ENCODE peak calls at places on chromosomes 3 and 15, in four cellular contexts. One of them, this sample, is unnamed.

GRCh38 chr3:31968927-31969418 is 12.1 kb downstream of the OSBPL10 start:
- DNase-seq in K562: no peak
- DNase-seq in IMR-90: peak; percentile 93
- DNase-seq in GM12878: no peak
- DNase-seq in this sample: no peak

GRCh38 chr3:13537926-13538325 is 11.0 kb upstream of the FBLN2 start:
- DNase-seq in GM12878: no peak
- DNase-seq in K562: peak; percentile 48
- DNase-seq in IMR-90: peak; percentile 91
- DNase-seq in this sample: no peak

GRCh38 chr15:63818191-63818590 is 15.6 kb downstream of the HERC1 start:
- DNase-seq in IMR-90: peak; percentile 22
- DNase-seq in K562: peak; percentile 77
- DNase-seq in GM12878: no peak
- DNase-seq in this sample: no peak

GRCh38 chr3:107740992-107741896 is 218.5 kb downstream of the BBX start:
- DNase-seq in GM12878: no peak
- DNase-seq in IMR-90: peak; percentile 45
- DNase-seq in K562: no peak
- DNase-seq in this sample: no peak

GRCh38 chr3:12405432-12406272 is 78.6 kb upstream of the TSEN2 start:
- DNase-seq in GM12878: no peak
- DNase-seq in IMR-90: peak; percentile 97
- DNase-seq in K562: peak; percentile 72
- DNase-seq in this sample: no peak

GRCh38 chr15:66940368-66940767 is 125.0 kb upstream of the SMAD3 start:
- DNase-seq in IMR-90: peak; percentile 62
- DNase-seq in K562: no peak
- DNase-seq in GM12878: peak; percentile 76
- DNase-seq in this sample: no peak

GRCh38 chr3:69776926-69777581 is 37.8 kb downstream of the MITF start:
- DNase-seq in K562: no peak
- DNase-seq in IMR-90: no peak
- DNase-seq in GM12878: no peak
- DNase-seq in this sample: no peak

GRCh38 chr3:43317461-43318316 is 31.3 kb downstream of the SNRK start:
- DNase-seq in K562: no peak
- DNase-seq in IMR-90: no peak
- DNase-seq in GM12878: no peak
- DNase-seq in this sample: no peak

GRCh38 chr3:186988806-186989205 is 58.5 kb downstream of the ST6GAL1 start:
- DNase-seq in GM12878: no peak
- DNase-seq in IMR-90: no peak
- DNase-seq in K562: no peak
- DNase-seq in this sample: no peak

GRCh38 chr3:101414121-101414520 is 93.7 kb upstream of the IMPG2 start:
- DNase-seq in K562: no peak
- DNase-seq in IMR-90: no peak
- DNase-seq in GM12878: no peak
- DNase-seq in this sample: no peak

GRCh38 chr3:188152660-188153497 is 1.1 kb upstream of the LPP start:
- DNase-seq in GM12878: no peak
- DNase-seq in IMR-90: peak; percentile 73
- DNase-seq in K562: no peak
- DNase-seq in this sample: peak; percentile 61

GRCh38 chr3:154334973-154335420 is 10.7 kb upstream of the DHX36 start:
- DNase-seq in IMR-90: peak; percentile 53
- DNase-seq in K562: peak; percentile 27
- DNase-seq in GM12878: no peak
- DNase-seq in this sample: no peak
- TF ChIP-seq CHD1 in IMR-90: no peak
- TF ChIP-seq CHD1 in K562: no peak
- TF ChIP-seq CHD1 in GM12878: no peak
- TF ChIP-seq CHD1 in this sample: no peak

DNA sequence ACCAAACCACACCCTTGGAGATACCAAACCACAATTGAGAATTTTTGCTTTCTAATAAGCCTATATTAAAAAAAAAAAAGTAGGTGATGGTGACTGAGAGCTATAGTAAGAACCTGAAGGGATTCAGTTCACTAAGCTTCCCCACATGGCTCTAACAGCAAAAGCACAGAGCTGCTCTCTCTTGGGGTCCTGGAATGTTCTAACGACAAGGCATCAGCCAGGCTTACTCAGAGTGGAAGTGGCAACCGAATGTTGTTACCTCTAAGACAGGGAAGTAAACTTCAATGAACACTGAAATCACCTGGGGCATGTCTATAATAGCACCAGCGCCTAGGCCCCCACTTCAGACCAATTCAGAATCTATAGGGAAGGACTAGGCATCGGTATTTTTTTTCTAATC is 397.7 kb downstream of the MAGI1 start:
- DNase-seq in IMR-90: no peak
- DNase-seq in K562: no peak
- DNase-seq in GM12878: no peak
- DNase-seq in this sample: no peak
- TF ChIP-seq CHD1 in IMR-90: no peak
- TF ChIP-seq CHD1 in K562: no peak
- TF ChIP-seq CHD1 in GM12878: no peak
- TF ChIP-seq CHD1 in this sample: no peak

GRCh38 chr3:126146034-126146433 is 34.4 kb downstream of the ALDH1L1 start:
- DNase-seq in IMR-90: no peak
- DNase-seq in K562: no peak
- DNase-seq in GM12878: no peak
- DNase-seq in this sample: no peak
- TF ChIP-seq CHD1 in IMR-90: no peak
- TF ChIP-seq CHD1 in K562: no peak
- TF ChIP-seq CHD1 in GM12878: no peak
- TF ChIP-seq CHD1 in this sample: no peak

GRCh38 chr3:88235102-88235501 is 85.3 kb downstream of the C3orf38 start:
- DNase-seq in GM12878: no peak
- DNase-seq in IMR-90: no peak
- DNase-seq in K562: no peak
- DNase-seq in this sample: no peak
- TF ChIP-seq CHD1 in GM12878: no peak
- TF ChIP-seq CHD1 in IMR-90: no peak
- TF ChIP-seq CHD1 in K562: no peak
- TF ChIP-seq CHD1 in this sample: no peak

GRCh38 chr3:152858170-152858800 is 23.4 kb downstream of the P2RY1 start:
- DNase-seq in K562: no peak
- DNase-seq in IMR-90: no peak
- DNase-seq in GM12878: no peak
- DNase-seq in this sample: no peak

GRCh38 chr3:152857082-152857481 is 22.2 kb downstream of the P2RY1 start:
- DNase-seq in K562: peak; percentile 21
- DNase-seq in IMR-90: no peak
- DNase-seq in GM12878: no peak
- DNase-seq in this sample: no peak

GRCh38 chr3:152865675-152866074 is 30.7 kb downstream of the P2RY1 start:
- DNase-seq in K562: peak; percentile 15
- DNase-seq in IMR-90: no peak
- DNase-seq in GM12878: no peak
- DNase-seq in this sample: no peak

DNA sequence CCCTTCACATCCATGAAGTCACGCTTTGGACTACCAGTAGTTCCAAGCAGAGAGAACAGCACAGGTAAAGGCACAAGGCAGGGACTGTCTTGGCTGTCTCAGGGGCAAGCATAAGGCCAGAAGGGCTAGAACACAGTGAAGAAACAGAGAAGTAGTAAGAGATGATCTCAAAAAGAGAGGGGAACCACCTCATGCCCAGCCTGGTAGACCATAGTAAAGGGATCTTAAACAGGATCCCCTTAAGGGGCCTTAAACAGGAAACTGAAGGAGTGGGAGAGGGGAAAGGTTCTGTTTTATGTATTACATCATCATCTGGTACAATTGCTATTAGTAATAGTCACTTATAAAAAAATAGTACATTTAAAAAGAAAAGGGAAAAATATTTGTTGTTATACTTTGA is 25.8 kb downstream of the P2RY1 start:
- DNase-seq in K562: no peak
- DNase-seq in IMR-90: no peak
- DNase-seq in GM12878: no peak
- DNase-seq in this sample: no peak
- TF ChIP-seq CHD1 in K562: no peak
- TF ChIP-seq CHD1 in IMR-90: no peak
- TF ChIP-seq CHD1 in GM12878: no peak
- TF ChIP-seq CHD1 in this sample: no peak

GRCh38 chr3:135851201-135852061 is 114.1 kb upstream of the PPP2R3A start:
- DNase-seq in GM12878: no peak
- DNase-seq in K562: no peak
- DNase-seq in IMR-90: no peak
- DNase-seq in this sample: no peak
- TF ChIP-seq CHD1 in GM12878: no peak
- TF ChIP-seq CHD1 in K562: no peak
- TF ChIP-seq CHD1 in IMR-90: no peak
- TF ChIP-seq CHD1 in this sample: no peak